ENCODE peak calls at places on chromosomes 5 and 9, in ten cellular contexts. I is prostate gland; E is neural progenitor cell; N is aorta; B is effector memory CD4-positive, alpha-beta T cell; C is CD8-positive, alpha-beta memory T cell; O is spleen; U is upper lobe of right lung; K is tibial nerve; Z is right atrium auricular region. R is an unnamed sample.
A peak's percentile ranks its signal among the peaks of the same experiment; 100 is the strongest.

GRCh38 chr9:115088856-115089255 is 29.1 kb downstream of the TNC start:
- DNase-seq in K (no peak), U (no peak), I (no peak), E (no peak), B (no peak), O (no peak), N (no peak), C (no peak), Z (no peak), R (no peak)

GRCh38 chr5:176736271-176736965 is 73.9 kb upstream of the UNC5A start:
- DNase-seq in Z (no peak), E (peak; percentile 52), U (peak; percentile 33), K (no peak), C (no peak), N (peak; percentile 19), B (no peak), I (no peak), O (peak; percentile 27), R (no peak)

GRCh38 chr9:89946741-89947140 is 341.9 kb downstream of the GADD45G start:
- DNase-seq in I (no peak), N (no peak), Z (no peak), C (no peak), E (no peak), K (no peak), O (no peak), B (no peak), U (no peak), R (no peak)

GRCh38 chr5:143569213-143569663 is 165.8 kb upstream of the NR3C1 start:
- DNase-seq in O (no peak), B (no peak), K (peak; percentile 9), U (no peak), E (no peak), I (no peak), N (no peak), Z (no peak), C (no peak), R (no peak)

GRCh38 chr5:40685952-40686351 is 6.2 kb downstream of the PTGER4 start:
- DNase-seq in Z (no peak), I (no peak), K (no peak), O (no peak), B (no peak), E (no peak), N (no peak), C (no peak), U (no peak), R (no peak)

GRCh38 chr9:70256123-70256551 is 2.6 kb upstream of the SMC5 start:
- DNase-seq in U (no peak), B (no peak), K (no peak), C (no peak), Z (no peak), E (peak; percentile 22), N (no peak), O (no peak), I (no peak), R (peak; percentile 20)

GRCh38 chr5:66307647-66308257 is 163.7 kb downstream of the SREK1 start:
- DNase-seq in U (no peak), K (peak; percentile 27), N (no peak), Z (no peak), O (no peak), I (peak; percentile 39), C (no peak), E (peak; percentile 83), B (no peak), R (no peak)

GRCh38 chr5:12655675-12656074 is 751.4 kb upstream of the CTNND2 start:
- DNase-seq in B (no peak), I (no peak), N (no peak), Z (no peak), O (no peak), K (no peak), E (no peak), U (no peak), C (no peak), R (no peak)

GRCh38 chr5:141135030-141135717 is at the start of gene PCDHB5:
- DNase-seq in I (no peak), E (peak; percentile 54), K (peak; percentile 33), C (no peak), N (no peak), Z (no peak), B (no peak), O (no peak), U (no peak), R (no peak)

GRCh38 chr5:125005287-125005686 is 258.8 kb upstream of the ZNF608 start:
- DNase-seq in N (no peak), B (no peak), Z (no peak), I (no peak), C (no peak), E (no peak), K (no peak), U (no peak), O (no peak), R (no peak)

GRCh38 chr5:116544542-116545241 is 29.9 kb downstream of the SEMA6A start:
- DNase-seq in K (no peak), I (no peak), N (no peak), B (no peak), O (no peak), E (no peak), C (no peak), Z (no peak), U (no peak), R (peak; percentile 76)

GRCh38 chr9:121976751-121977150 is 116.4 kb downstream of the TTLL11 start:
- DNase-seq in Z (no peak), I (no peak), O (no peak), K (no peak), U (no peak), N (no peak), B (no peak), E (no peak), C (no peak), R (no peak)

GRCh38 chr9:13598738-13599137 is 319.2 kb upstream of the MPDZ start:
- DNase-seq in N (no peak), Z (no peak), C (no peak), K (no peak), I (no peak), B (no peak), U (no peak), E (no peak), O (no peak), R (no peak)

GRCh38 chr9:136791466-136792276 is 527 bp downstream of the TMEM141 start:
- DNase-seq in I (peak; percentile 74), B (peak; percentile 59), N (peak; percentile 83), C (peak; percentile 64), Z (no peak), E (peak; percentile 70), U (peak; percentile 89), K (peak; percentile 42), O (peak; percentile 93), R (peak; percentile 86)

GRCh38 chr9:131191857-131192256 is 66.5 kb downstream of the NUP214 start:
- DNase-seq in K (no peak), N (no peak), B (no peak), I (no peak), C (no peak), O (no peak), E (no peak), Z (no peak), U (no peak), R (no peak)
- H3K36me3 ChIP-seq in K (no peaks in the 10 kb centered on the region), N (peaks cover 7% of the 10 kb centered on the region), B (peaks cover 56% of the 10 kb centered on the region), I (no peaks in the 10 kb centered on the region), C (peaks cover 33% of the 10 kb centered on the region), O (peaks cover 54% of the 10 kb centered on the region), E (peaks cover 5% of the 10 kb centered on the region), Z (peaks cover 52% of the 10 kb centered on the region), U (peaks cover 87% of the 10 kb centered on the region), R (no peaks in the 10 kb centered on the region)

GRCh38 chr9:106717686-106718085 is 145.3 kb upstream of the ZNF462 start:
- DNase-seq in C (no peak), B (no peak), N (no peak), Z (no peak), E (no peak), I (no peak), K (no peak), U (no peak), O (no peak), R (no peak)

GRCh38 chr9:106718996-106719395 is 144.0 kb upstream of the ZNF462 start:
- DNase-seq in O (no peak), K (no peak), B (no peak), E (no peak), N (no peak), U (no peak), C (no peak), Z (no peak), I (no peak), R (no peak)

GRCh38 chr9:106716820-106717219 is 146.1 kb upstream of the ZNF462 start:
- DNase-seq in O (no peak), Z (no peak), U (no peak), K (no peak), N (no peak), E (no peak), C (no peak), I (no peak), B (no peak), R (no peak)

GRCh38 chr9:106726070-106726815 is 136.7 kb upstream of the ZNF462 start:
- DNase-seq in C (no peak), N (no peak), B (no peak), Z (no peak), E (no peak), I (no peak), K (no peak), O (no peak), U (no peak), R (no peak)

DNA sequence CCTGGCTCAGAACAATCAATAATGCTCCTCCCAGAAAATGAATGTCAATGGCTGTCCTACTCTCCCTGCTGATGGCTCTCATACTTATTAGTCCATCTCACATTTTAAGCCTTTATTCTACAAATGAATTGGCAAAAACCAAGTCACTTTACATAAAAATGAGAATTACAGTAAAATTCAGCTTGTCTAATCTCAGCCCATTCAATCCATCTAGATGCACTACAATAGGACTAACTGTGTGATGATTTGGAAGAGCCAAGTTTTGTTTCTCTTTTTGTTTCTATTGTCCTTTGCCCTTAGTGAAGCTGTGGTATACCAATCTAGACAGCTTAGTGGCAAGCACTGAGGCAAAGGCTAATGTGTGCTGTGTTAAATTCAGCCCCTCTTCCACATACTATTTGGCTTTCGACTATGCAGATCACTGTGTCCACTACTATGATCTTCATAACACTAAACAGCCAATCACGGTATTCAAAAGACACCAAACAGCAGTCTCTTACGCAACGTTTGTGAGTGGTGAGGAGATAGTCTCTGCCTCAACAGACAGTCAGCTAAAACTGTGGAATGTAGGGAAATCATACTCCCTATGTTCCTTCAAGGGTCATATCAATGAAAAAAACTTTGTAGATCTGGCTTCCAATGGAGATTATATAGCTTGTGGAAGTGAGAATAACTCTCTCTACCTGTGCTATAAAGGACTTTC is 140.8 kb upstream of the ZNF462 start:
- DNase-seq in K (no peak), N (no peak), U (no peak), B (no peak), O (no peak), C (no peak), Z (no peak), I (no peak), E (no peak), R (no peak)
- H3K27ac ChIP-seq in K (no peak overlapping the region), N (no peak overlapping the region), U (no peak overlapping the region), B (no peak overlapping the region), O (no peak overlapping the region), C (no peak overlapping the region), Z (no peak overlapping the region), I (no peak overlapping the region), E (no peak overlapping the region), R (no peak overlapping the region)

GRCh38 chr5:34831328-34831727 is 7.6 kb upstream of the TTC23L start:
- DNase-seq in N (no peak), Z (no peak), O (no peak), B (no peak), U (no peak), K (no peak), C (no peak), E (no peak), I (no peak), R (no peak)
- H3K36me3 ChIP-seq in N (peaks cover 9% of the 10 kb centered on the region), Z (peaks cover 9% of the 10 kb centered on the region), O (peaks cover 23% of the 10 kb centered on the region), B (no peaks in the 10 kb centered on the region), U (peaks cover 36% of the 10 kb centered on the region), K (peaks cover 3% of the 10 kb centered on the region), C (no peaks in the 10 kb centered on the region), E (peaks cover 6% of the 10 kb centered on the region), I (no peaks in the 10 kb centered on the region), R (no peaks in the 10 kb centered on the region)

GRCh38 chr9:83281306-83282255 is 218.6 kb upstream of the RASEF start:
- DNase-seq in Z (no peak), U (no peak), I (peak; percentile 15), E (no peak), O (no peak), C (no peak), N (no peak), K (no peak), B (no peak), R (no peak)
- H3K27ac ChIP-seq in Z (peak overlapping the region; percentile 36), U (peak overlapping the region; percentile 58), I (no peak overlapping the region), E (no peak overlapping the region), O (peak overlapping the region; percentile 8), C (no peak overlapping the region), N (peak overlapping the region; percentile 48), K (no peak overlapping the region), B (no peak overlapping the region), R (peak overlapping the region; percentile 41)

R was measured in colonic mucosa.